ENCODE peak calls at places on chromosomes 13 and 19, in four cellular contexts. One of them, this sample, is unnamed. For H3K9me3, the result is how much of the 10 kb centered on the place peaks cover.

GRCh38 chr19:43534811-43535761 is 2.1 kb downstream of the ZNF575 start:
- DNase-seq in tibial nerve: peak
- DNase-seq in ovary: peak
- DNase-seq in stomach: peak
- DNase-seq in this sample: peak

GRCh38 chr13:112686364-112686763 is 3.5 kb upstream of the ATP11A start:
- DNase-seq in tibial nerve: no peak
- DNase-seq in ovary: no peak
- DNase-seq in stomach: no peak
- DNase-seq in this sample: no peak

GRCh38 chr19:5130371-5131030 is 161.6 kb downstream of the KDM4B start:
- DNase-seq in tibial nerve: no peak
- DNase-seq in ovary: no peak
- DNase-seq in stomach: no peak
- DNase-seq in this sample: no peak

GRCh38 chr19:3162418-3163229 is 15.9 kb upstream of the S1PR4 start:
- DNase-seq in tibial nerve: no peak
- DNase-seq in ovary: no peak
- DNase-seq in stomach: no peak
- DNase-seq in this sample: no peak

GRCh38 chr13:37709318-37709717 is 110.8 kb upstream of the POSTN start:
- DNase-seq in tibial nerve: no peak
- DNase-seq in ovary: no peak
- DNase-seq in stomach: no peak
- DNase-seq in this sample: no peak

GRCh38 chr13:100825551-100825950 is 151.0 kb upstream of the TMTC4 start:
- DNase-seq in tibial nerve: no peak
- DNase-seq in ovary: no peak
- DNase-seq in stomach: no peak
- DNase-seq in this sample: no peak

GRCh38 chr13:24233351-24233901 is 72.9 kb downstream of the SPATA13 start:
- DNase-seq in tibial nerve: no peak
- DNase-seq in ovary: peak
- DNase-seq in stomach: no peak
- DNase-seq in this sample: no peak

GRCh38 chr13:109760372-109760771 is 26.0 kb downstream of the IRS2 start:
- DNase-seq in tibial nerve: no peak
- DNase-seq in ovary: no peak
- DNase-seq in stomach: no peak
- DNase-seq in this sample: no peak

GRCh38 chr13:46377554-46377953 is 9.5 kb downstream of the RUBCNL start:
- DNase-seq in tibial nerve: no peak
- DNase-seq in ovary: no peak
- DNase-seq in stomach: no peak
- DNase-seq in this sample: no peak

GRCh38 chr13:96238241-96238640 is 148.3 kb downstream of the HS6ST3 start:
- DNase-seq in tibial nerve: no peak
- DNase-seq in ovary: no peak
- DNase-seq in stomach: no peak
- DNase-seq in this sample: no peak

GRCh38 chr19:7152568-7152967 is 83.1 kb downstream of the ZNF557 start:
- DNase-seq in tibial nerve: no peak
- DNase-seq in ovary: no peak
- DNase-seq in stomach: no peak
- DNase-seq in this sample: no peak

GRCh38 chr19:1259206-1259872 is 9.8 kb upstream of the CIRBP start:
- DNase-seq in tibial nerve: peak
- DNase-seq in ovary: peak
- DNase-seq in stomach: peak
- DNase-seq in this sample: peak

GRCh38 chr19:33621811-33622504 is at the start of gene CHST8:
- DNase-seq in tibial nerve: no peak
- DNase-seq in ovary: peak
- DNase-seq in stomach: peak
- DNase-seq in this sample: peak

GRCh38 chr19:52542984-52543664 is 15.7 kb downstream of the ZNF808 start:
- DNase-seq in tibial nerve: no peak
- DNase-seq in ovary: no peak
- DNase-seq in stomach: no peak
- DNase-seq in this sample: no peak

GRCh38 chr13:77207943-77208342 is 119.0 kb downstream of the MYCBP2 start:
- DNase-seq in tibial nerve: no peak
- DNase-seq in ovary: no peak
- DNase-seq in stomach: no peak
- DNase-seq in this sample: no peak

GRCh38 chr13:50030315-50030714 is 15.1 kb downstream of the KCNRG start:
- DNase-seq in tibial nerve: no peak
- DNase-seq in ovary: no peak
- DNase-seq in stomach: no peak
- DNase-seq in this sample: no peak

GRCh38 chr19:16417660-16418596 is 53.8 kb downstream of the EPS15L1 start:
- DNase-seq in tibial nerve: peak
- DNase-seq in ovary: peak
- DNase-seq in stomach: peak
- DNase-seq in this sample: peak

GRCh38 chr13:52845766-52846566 is 2.5 kb downstream of the PCDH8 start:
- DNase-seq in tibial nerve: no peak
- DNase-seq in ovary: no peak
- DNase-seq in stomach: no peak
- DNase-seq in this sample: no peak

GRCh38 chr13:31807090-31807541 is 67.8 kb downstream of the RXFP2 start:
- DNase-seq in tibial nerve: no peak
- DNase-seq in ovary: no peak
- DNase-seq in stomach: no peak
- DNase-seq in this sample: no peak

GRCh38 chr19:3073159-3073563 is 10.9 kb upstream of the TLE5 start:
- DNase-seq in tibial nerve: no peak
- DNase-seq in ovary: no peak
- DNase-seq in stomach: no peak
- DNase-seq in this sample: no peak

GRCh38 chr13:108777421-108778420 is 148.3 kb downstream of the MYO16 start:
- DNase-seq in tibial nerve: no peak
- DNase-seq in ovary: no peak
- DNase-seq in stomach: no peak
- DNase-seq in this sample: no peak

GRCh38 chr13:110233181-110233641 is 73.7 kb downstream of the COL4A1 start:
- DNase-seq in tibial nerve: peak
- DNase-seq in ovary: peak
- DNase-seq in stomach: no peak
- DNase-seq in this sample: no peak

GRCh38 chr13:113802090-113802531 is 43.1 kb downstream of the TMEM255B start:
- DNase-seq in tibial nerve: no peak
- DNase-seq in ovary: peak
- DNase-seq in stomach: no peak
- DNase-seq in this sample: no peak

GRCh38 chr19:27689734-27690241 is 1523.2 kb downstream of the UQCRFS1 start:
- DNase-seq in tibial nerve: no peak
- DNase-seq in ovary: no peak
- DNase-seq in stomach: no peak
- DNase-seq in this sample: no peak

GRCh38 chr13:41458187-41458938 is 1.0 kb downstream of the RGCC start:
- DNase-seq in tibial nerve: no peak
- DNase-seq in ovary: no peak
- DNase-seq in stomach: peak
- DNase-seq in this sample: peak

GRCh38 chr19:51751655-51752054 is at the start of gene FPR1:
- DNase-seq in tibial nerve: no peak
- DNase-seq in ovary: no peak
- DNase-seq in stomach: no peak
- DNase-seq in this sample: no peak

GRCh38 chr19:42023121-42023942 is 29.3 kb upstream of the ATP1A3 start:
- DNase-seq in tibial nerve: no peak
- DNase-seq in ovary: no peak
- DNase-seq in stomach: no peak
- DNase-seq in this sample: peak

GRCh38 chr19:47109541-47110375 is 3.8 kb downstream of the ZC3H4 start:
- DNase-seq in tibial nerve: no peak
- DNase-seq in ovary: no peak
- DNase-seq in stomach: no peak
- DNase-seq in this sample: no peak

GRCh38 chr13:27442797-27443196 is 7.6 kb downstream of the MTIF3 start:
- DNase-seq in tibial nerve: no peak
- DNase-seq in ovary: no peak
- DNase-seq in stomach: no peak
- DNase-seq in this sample: no peak

GRCh38 chr19:10625003-10625761 is at the start of gene SLC44A2:
- DNase-seq in tibial nerve: peak
- DNase-seq in ovary: peak
- DNase-seq in stomach: peak
- DNase-seq in this sample: peak

GRCh38 chr13:77516342-77516789 is 19.1 kb upstream of the SCEL start:
- DNase-seq in tibial nerve: no peak
- DNase-seq in ovary: no peak
- DNase-seq in stomach: no peak
- DNase-seq in this sample: no peak

GRCh38 chr13:113457510-113457909 is 4.2 kb upstream of the ADPRHL1 start:
- DNase-seq in tibial nerve: no peak
- DNase-seq in ovary: no peak
- DNase-seq in stomach: no peak
- DNase-seq in this sample: no peak

GRCh38 chr19:49930483-49931011 is 1.2 kb upstream of the NUP62 start:
- DNase-seq in tibial nerve: no peak
- DNase-seq in ovary: peak
- DNase-seq in stomach: no peak
- DNase-seq in this sample: no peak

DNA sequence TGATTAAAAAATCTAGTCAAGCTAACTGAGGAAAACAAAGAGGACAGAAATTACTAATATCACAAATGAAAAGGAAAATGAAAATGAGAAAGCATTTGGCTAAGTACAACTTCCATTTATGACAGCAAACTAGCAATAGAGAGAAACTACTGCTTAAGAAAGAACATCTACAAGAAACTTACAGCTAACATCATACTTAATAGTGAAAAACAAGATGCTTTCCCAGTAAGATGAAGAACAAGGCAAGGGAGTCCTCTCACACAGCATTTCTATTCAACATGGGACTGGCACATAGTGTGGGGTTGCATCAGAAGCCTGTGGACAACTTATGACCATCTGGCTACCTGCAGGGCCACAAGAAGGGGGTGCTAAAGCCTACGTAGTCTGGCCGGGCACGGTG is 39.3 kb downstream of the ZNF44 start:
- DNase-seq in tibial nerve: no peak
- DNase-seq in ovary: no peak
- DNase-seq in stomach: no peak
- DNase-seq in this sample: no peak
- H3K9me3 ChIP-seq in tibial nerve: half or more
- H3K9me3 ChIP-seq in ovary: under half
- H3K9me3 ChIP-seq in stomach: half or more
- H3K9me3 ChIP-seq in this sample: under half

GRCh38 chr19:56840452-56841193 is at the start of the genes PEG3 and ZIM2:
- DNase-seq in tibial nerve: no peak
- DNase-seq in ovary: peak
- DNase-seq in stomach: no peak
- DNase-seq in this sample: peak
- H3K27ac ChIP-seq in tibial nerve: peak
- H3K27ac ChIP-seq in ovary: peak
- H3K27ac ChIP-seq in stomach: peak
- H3K27ac ChIP-seq in this sample: peak

GRCh38 chr19:39156230-39156890 is 30.8 kb downstream of the PAK4 start:
- DNase-seq in tibial nerve: no peak
- DNase-seq in ovary: no peak
- DNase-seq in stomach: peak
- DNase-seq in this sample: no peak

GRCh38 chr19:39155741-39156140 is 30.2 kb downstream of the PAK4 start:
- DNase-seq in tibial nerve: no peak
- DNase-seq in ovary: no peak
- DNase-seq in stomach: no peak
- DNase-seq in this sample: no peak

GRCh38 chr19:39154084-39154625 is 28.6 kb downstream of the PAK4 start:
- DNase-seq in tibial nerve: no peak
- DNase-seq in ovary: no peak
- DNase-seq in stomach: no peak
- DNase-seq in this sample: no peak

GRCh38 chr19:39155114-39155700 is 29.6 kb downstream of the PAK4 start:
- DNase-seq in tibial nerve: no peak
- DNase-seq in ovary: no peak
- DNase-seq in stomach: no peak
- DNase-seq in this sample: no peak

GRCh38 chr19:39154626-39155100 is 29.1 kb downstream of the PAK4 start:
- DNase-seq in tibial nerve: no peak
- DNase-seq in ovary: no peak
- DNase-seq in stomach: peak
- DNase-seq in this sample: no peak
- TF ChIP-seq CTCF in tibial nerve: no peak
- TF ChIP-seq CTCF in ovary: no peak
- TF ChIP-seq CTCF in stomach: no peak
- TF ChIP-seq CTCF in this sample: peak

GRCh38 chr19:57546513-57546912 is 13.2 kb downstream of the ZNF550 start:
- DNase-seq in tibial nerve: no peak
- DNase-seq in ovary: no peak
- DNase-seq in stomach: no peak
- DNase-seq in this sample: no peak
- H3K9me3 ChIP-seq in tibial nerve: half or more
- H3K9me3 ChIP-seq in ovary: under half
- H3K9me3 ChIP-seq in stomach: half or more
- H3K9me3 ChIP-seq in this sample: half or more

This sample was measured in upper lobe of left lung.